ENCODE peak calls at places on chromosome 12, in six cellular contexts. D is left ventricle myocardium inferior, C is GM04503, L is NCI-H1105, P is frontal cortex, Y is iPS DF 6.9. H is an unnamed sample.
A peak's percentile ranks its signal among the peaks of the same experiment; 100 is the strongest.

GRCh38 chr12:111792155-111792876 is 25.6 kb downstream of the ALDH2 start:
- DNase-seq in D (peak; percentile 55), C (no peak), L (no peak), P (no peak), Y (no peak), H (no peak)

GRCh38 chr12:72207094-72207493 is 65.1 kb upstream of the TRHDE start:
- DNase-seq in D (no peak), C (no peak), L (no peak), P (no peak), Y (no peak), H (no peak)

GRCh38 chr12:31682136-31682962 is 22.9 kb downstream of the ETFBKMT start:
- DNase-seq in D (peak; percentile 23), C (peak; percentile 13), L (peak; percentile 62), P (peak; percentile 27), Y (peak; percentile 91), H (peak; percentile 71)

GRCh38 chr12:124496584-124496983 is 70.8 kb downstream of the NCOR2 start:
- DNase-seq in D (no peak), C (no peak), L (no peak), P (no peak), Y (no peak), H (no peak)

GRCh38 chr12:127284870-127285431 is 982.0 kb upstream of the TMEM132C start:
- DNase-seq in D (no peak), C (peak; percentile 99), L (no peak), P (no peak), Y (no peak), H (no peak)

GRCh38 chr12:7130791-7131501 is 775 bp downstream of the CLSTN3 start:
- DNase-seq in D (peak; percentile 33), C (no peak), L (peak; percentile 42), P (peak; percentile 59), Y (no peak), H (no peak)

GRCh38 chr12:113594967-113595366 is 123.3 kb upstream of the LHX5 start:
- DNase-seq in D (no peak), C (no peak), L (no peak), P (no peak), Y (no peak), H (no peak)

GRCh38 chr12:104792570-104792969 is 165.5 kb downstream of the SLC41A2 start:
- DNase-seq in D (no peak), C (peak; percentile 87), L (no peak), P (no peak), Y (no peak), H (no peak)

GRCh38 chr12:95173392-95174251 is 43.6 kb downstream of the FGD6 start:
- DNase-seq in D (peak; percentile 65), C (no peak), L (no peak), P (peak; percentile 16), Y (no peak), H (no peak)

GRCh38 chr12:2282321-2282720 is 229.5 kb downstream of the CACNA1C start:
- DNase-seq in D (no peak), C (no peak), L (no peak), P (no peak), Y (peak; percentile 29), H (no peak)

GRCh38 chr12:24592048-24592447 is 356.9 kb downstream of the BCAT1 start:
- DNase-seq in D (no peak), C (no peak), L (no peak), P (no peak), Y (no peak), H (no peak)

GRCh38 chr12:28346567-28346966 is 156.3 kb downstream of the CCDC91 start:
- DNase-seq in D (no peak), C (no peak), L (no peak), P (no peak), Y (no peak), H (no peak)

GRCh38 chr12:52681551-52682380 is 1.6 kb upstream of the KRT1 start:
- DNase-seq in D (no peak), C (no peak), L (no peak), P (no peak), Y (no peak), H (no peak)

GRCh38 chr12:79897617-79898016 is 37.3 kb downstream of the PPP1R12A start:
- DNase-seq in D (no peak), C (peak; percentile 98), L (no peak), P (no peak), Y (peak; percentile 25), H (no peak)

GRCh38 chr12:29901585-29901984 is 117.8 kb upstream of the TMTC1 start:
- DNase-seq in D (no peak), C (no peak), L (no peak), P (no peak), Y (peak; percentile 43), H (no peak)

GRCh38 chr12:64669270-64669842 is 59.1 kb downstream of the RASSF3 start:
- DNase-seq in D (peak; percentile 59), C (no peak), L (no peak), P (no peak), Y (no peak), H (no peak)

GRCh38 chr12:105507311-105508035 is 177.0 kb downstream of the C12orf75 start:
- DNase-seq in D (no peak), C (no peak), L (no peak), P (no peak), Y (no peak), H (no peak)

GRCh38 chr12:52646613-52647012 is 5.4 kb downstream of the KRT2 start:
- DNase-seq in D (no peak), C (no peak), L (no peak), P (no peak), Y (no peak), H (no peak)

GRCh38 chr12:15863258-15863835 is 18.8 kb upstream of the STRAP start:
- DNase-seq in D (no peak), C (no peak), L (no peak), P (no peak), Y (no peak), H (no peak)

GRCh38 chr12:78392918-78393317 is 471.7 kb upstream of the SYT1 start:
- DNase-seq in D (no peak), C (no peak), L (no peak), P (no peak), Y (no peak), H (no peak)

GRCh38 chr12:117590386-117590785 is 229.0 kb upstream of the NOS1 start:
- DNase-seq in D (no peak), C (no peak), L (no peak), P (no peak), Y (no peak), H (no peak)

GRCh38 chr12:5921966-5922365 is 23.1 kb downstream of the ANO2 start:
- DNase-seq in D (no peak), C (no peak), L (no peak), P (no peak), Y (no peak), H (no peak)

GRCh38 chr12:76535170-76535569 is 24.4 kb downstream of the OSBPL8 start:
- DNase-seq in D (no peak), C (no peak), L (no peak), P (no peak), Y (no peak), H (no peak)

GRCh38 chr12:92105676-92106075 is 40.0 kb downstream of the BTG1 start:
- DNase-seq in D (no peak), C (no peak), L (no peak), P (no peak), Y (no peak), H (no peak)

GRCh38 chr12:13099066-13099909 is 4.2 kb downstream of the GSG1 start:
- DNase-seq in D (no peak), C (no peak), L (no peak), P (no peak), Y (no peak), H (peak; percentile 83)

GRCh38 chr12:109605599-109606228 is 32.1 kb downstream of the MVK start:
- DNase-seq in D (no peak), C (no peak), L (no peak), P (no peak), Y (no peak), H (no peak)

GRCh38 chr12:53145383-53145782 is 35.1 kb upstream of the ZNF740 start:
- DNase-seq in D (no peak), C (peak; percentile 89), L (no peak), P (no peak), Y (no peak), H (no peak)

GRCh38 chr12:120247621-120248030 is 17.9 kb downstream of the PXN start:
- DNase-seq in D (no peak), C (peak; percentile 62), L (no peak), P (no peak), Y (no peak), H (no peak)

GRCh38 chr12:78034025-78034424 is 203.3 kb downstream of the NAV3 start:
- DNase-seq in D (no peak), C (no peak), L (no peak), P (no peak), Y (no peak), H (no peak)

GRCh38 chr12:123938679-123939480 is 33.8 kb downstream of the CCDC92 start:
- DNase-seq in D (no peak), C (no peak), L (no peak), P (no peak), Y (no peak), H (no peak)

GRCh38 chr12:65200007-65200665 is 30.8 kb downstream of the LEMD3 start:
- DNase-seq in D (no peak), C (no peak), L (no peak), P (no peak), Y (no peak), H (no peak)

GRCh38 chr12:99498756-99499155 is 148.8 kb upstream of the GARIN6 start:
- DNase-seq in D (no peak), C (peak; percentile 47), L (no peak), P (no peak), Y (peak; percentile 4), H (no peak)

GRCh38 chr12:130904064-130904463 is 32.2 kb downstream of the RAN start:
- DNase-seq in D (no peak), C (no peak), L (no peak), P (no peak), Y (no peak), H (no peak)

GRCh38 chr12:53100466-53101151 is 2.7 kb upstream of the SOAT2 start:
- DNase-seq in D (no peak), C (no peak), L (no peak), P (no peak), Y (no peak), H (no peak)

GRCh38 chr12:15966426-15966825 is 55.3 kb downstream of the DERA start:
- DNase-seq in D (no peak), C (peak; percentile 77), L (no peak), P (no peak), Y (no peak), H (no peak)

GRCh38 chr12:79665488-79665887 is 25.3 kb downstream of the PAWR start:
- DNase-seq in D (no peak), C (no peak), L (no peak), P (no peak), Y (no peak), H (no peak)

GRCh38 chr12:109775172-109775881 is 57.9 kb downstream of the TRPV4 start:
- DNase-seq in D (peak; percentile 73), C (no peak), L (peak; percentile 64), P (peak; percentile 72), Y (peak; percentile 54), H (peak; percentile 65)

GRCh38 chr12:11863988-11864387 is 206.8 kb upstream of the BCL2L14 start:
- DNase-seq in D (no peak), C (no peak), L (no peak), P (no peak), Y (no peak), H (no peak)

GRCh38 chr12:49750027-49750977 is 8.9 kb downstream of the TMBIM6 start:
- DNase-seq in D (no peak), C (peak; percentile 31), L (no peak), P (no peak), Y (no peak), H (peak; percentile 70)